ENCODE peak calls at places on chromosome 16, in seven cellular contexts. E, P, N, S, Q, R and F are unnamed samples.
A peak's percentile ranks its signal among the peaks of the same experiment; 100 is the strongest.

GRCh38 chr16:7086842-7087616 is 245.6 kb upstream of the RBFOX1 start:
- DNase-seq in P (no peak), E (no peak), Q (peak; percentile 79), S (peak; percentile 81), R (no peak), N (no peak), F (peak; percentile 28)

GRCh38 chr16:74774223-74775139 is at the start of gene FA2H:
- DNase-seq in R (no peak), E (peak; percentile 94), N (peak; percentile 59), Q (peak; percentile 95), P (no peak), S (peak; percentile 93), F (peak; percentile 88)

GRCh38 chr16:81876273-81876900 is 97.3 kb downstream of the PLCG2 start:
- DNase-seq in N (no peak), P (no peak), R (no peak), Q (no peak), E (no peak), S (no peak), F (no peak)

GRCh38 chr16:28261916-28262315 is 30.4 kb upstream of the SBK1 start:
- DNase-seq in N (no peak), Q (no peak), R (no peak), P (no peak), E (no peak), S (no peak), F (no peak)

GRCh38 chr16:22270525-22270924 is 26.7 kb upstream of the POLR3E start:
- DNase-seq in N (no peak), S (no peak), E (no peak), P (no peak), Q (no peak), R (no peak), F (no peak)

GRCh38 chr16:88351521-88352101 is 31.1 kb upstream of the ZNF469 start:
- DNase-seq in S (no peak), E (no peak), Q (no peak), R (no peak), P (no peak), N (no peak), F (no peak)

GRCh38 chr16:73232555-73233422 is 184.9 kb upstream of the ZFHX3 start:
- DNase-seq in Q (no peak), P (peak; percentile 97), S (no peak), N (no peak), R (no peak), E (peak; percentile 50), F (no peak)

GRCh38 chr16:68563631-68564366 is 24.7 kb downstream of the ZFP90 start:
- DNase-seq in R (no peak), S (no peak), E (no peak), N (no peak), Q (no peak), P (no peak), F (no peak)

GRCh38 chr16:49483251-49483650 is 109.6 kb downstream of the C16orf78 start:
- DNase-seq in R (no peak), P (no peak), N (peak; percentile 3), Q (no peak), E (no peak), S (no peak), F (no peak)

GRCh38 chr16:2752850-2753522 is 548 bp downstream of the SRRM2 start:
- DNase-seq in N (no peak), P (peak; percentile 41), R (peak; percentile 63), Q (peak; percentile 92), E (peak; percentile 90), S (peak; percentile 95), F (no peak)

GRCh38 chr16:51951668-51952298 is 595.2 kb downstream of the TOX3 start:
- DNase-seq in E (peak; percentile 20), N (no peak), Q (peak; percentile 34), R (no peak), P (no peak), S (peak; percentile 41), F (no peak)

GRCh38 chr16:71883193-71883848 is 661 bp downstream of the ZNF821 start:
- DNase-seq in E (peak; percentile 28), N (peak; percentile 58), R (no peak), Q (peak; percentile 69), S (no peak), P (no peak), F (peak; percentile 33)

DNA sequence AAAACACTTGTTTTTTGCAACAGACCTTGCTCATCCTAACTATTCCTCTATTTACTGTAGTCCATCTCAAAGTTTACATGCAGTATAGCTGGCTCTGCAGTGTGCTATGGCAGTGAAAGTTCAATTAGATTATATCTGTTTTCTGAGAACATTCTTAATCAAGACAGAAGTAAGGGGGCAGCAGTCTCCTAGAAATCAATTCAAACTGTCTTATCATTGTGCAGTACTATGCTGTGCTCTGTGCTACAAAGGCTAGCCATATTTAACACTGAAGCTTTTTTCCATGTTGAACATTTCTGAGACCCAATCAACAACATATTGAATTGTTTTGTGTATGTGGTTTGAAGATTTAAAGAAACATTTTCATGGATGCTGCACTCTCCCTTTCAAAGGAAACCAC is 11.4 kb downstream of the NETO2 start:
- DNase-seq in S (no peak), P (no peak), E (no peak), N (no peak), Q (peak; percentile 12), R (no peak), F (no peak)
- TF ChIP-seq CTCF in S (peak; percentile 14), P (peak; percentile 20), E (no peak), N (no peak), Q (no peak), R (no peak), F (no peak)

GRCh38 chr16:787261-787966 is 767 bp downstream of the RPUSD1 start:
- DNase-seq in R (no peak), P (no peak), Q (no peak), E (no peak), S (no peak), N (no peak), F (no peak)

GRCh38 chr16:789451-789850 is 1.0 kb downstream of the CHTF18 start:
- DNase-seq in P (no peak), Q (no peak), N (no peak), E (no peak), R (no peak), S (no peak), F (no peak)

GRCh38 chr16:787978-788398 is at the start of gene RPUSD1:
- DNase-seq in N (no peak), P (no peak), R (no peak), Q (no peak), E (no peak), S (no peak), F (no peak)

GRCh38 chr16:790086-790485 is 1.7 kb downstream of the CHTF18 start:
- DNase-seq in P (no peak), R (no peak), S (no peak), E (no peak), N (no peak), Q (no peak), F (no peak)

DNA sequence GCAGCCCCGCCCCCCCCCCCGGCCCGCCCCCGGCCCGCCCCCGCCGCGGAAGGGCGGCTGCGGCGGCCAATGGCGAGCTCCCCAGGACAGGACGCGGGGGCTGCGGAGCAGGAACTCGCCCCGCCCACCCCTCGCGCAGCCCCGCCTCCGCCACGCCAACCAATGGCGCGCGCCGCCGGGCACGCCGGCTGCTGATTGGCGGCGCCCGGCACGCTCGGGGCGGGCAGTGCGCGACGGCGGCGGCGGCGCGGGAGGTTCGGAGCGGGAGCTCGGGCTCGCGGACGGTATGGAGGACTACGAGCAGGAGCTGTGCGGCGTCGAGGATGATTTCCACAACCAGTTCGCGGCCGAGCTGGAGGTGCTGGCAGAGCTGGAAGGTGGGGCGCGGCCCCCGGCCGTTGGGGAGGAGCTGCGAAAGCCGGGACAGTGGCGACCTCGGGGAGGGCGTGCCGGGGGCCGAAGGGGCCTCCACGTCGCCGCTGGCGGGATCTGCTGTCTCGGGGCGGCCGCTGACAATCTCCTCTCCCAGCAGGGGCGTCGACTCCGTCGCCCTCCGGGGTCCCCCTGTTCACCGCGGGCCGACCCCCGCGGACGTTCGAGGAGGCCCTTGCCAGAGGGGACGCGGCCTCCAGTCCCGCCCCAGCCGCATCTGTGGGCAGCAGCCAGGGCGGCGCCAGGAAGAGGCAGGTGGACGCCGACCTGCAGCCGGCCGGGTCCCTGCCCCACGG is at the start of gene CHTF18:
- DNase-seq in S (peak; percentile 97), E (peak; percentile 94), N (peak; percentile 90), Q (peak; percentile 95), R (peak; percentile 90), P (peak; percentile 61), F (peak; percentile 91)
- H3K27ac ChIP-seq in S (no peak within 1 kb of the TSS), E (peak within 1 kb of the TSS; percentile 76), N (peak within 1 kb of the TSS; percentile 53), Q (peak within 1 kb of the TSS; percentile 57), R (peak within 1 kb of the TSS; percentile 33), P (no peak within 1 kb of the TSS), F (no peak within 1 kb of the TSS)

GRCh38 chr16:89357055-89357454 is 133.3 kb downstream of the ANKRD11 start:
- DNase-seq in R (no peak), Q (no peak), P (no peak), S (no peak), E (no peak), N (peak; percentile 54), F (no peak)
- TF ChIP-seq CTCF in R (no peak), Q (no peak), P (no peak), S (no peak), E (no peak), N (no peak), F (no peak)

GRCh38 chr16:85129846-85130706 is 17.8 kb upstream of the CIBAR2 start:
- DNase-seq in N (no peak), P (no peak), E (no peak), S (no peak), R (no peak), Q (no peak), F (no peak)

GRCh38 chr16:85128079-85128837 is 16.0 kb upstream of the CIBAR2 start:
- DNase-seq in E (no peak), P (no peak), Q (no peak), S (no peak), N (no peak), R (no peak), F (no peak)

GRCh38 chr16:85132456-85133289 is 20.4 kb upstream of the CIBAR2 start:
- DNase-seq in R (no peak), P (no peak), E (no peak), Q (no peak), S (no peak), N (no peak), F (no peak)

GRCh38 chr16:85133290-85133599 is 21.0 kb upstream of the CIBAR2 start:
- DNase-seq in P (no peak), S (no peak), Q (no peak), N (no peak), R (no peak), E (no peak), F (no peak)

GRCh38 chr16:85130707-85131028 is 18.4 kb upstream of the CIBAR2 start:
- DNase-seq in R (no peak), N (no peak), Q (no peak), E (no peak), P (no peak), S (no peak), F (no peak)
- H3K27ac ChIP-seq in R (peak overlapping the region; percentile 89), N (no peak overlapping the region), Q (peak overlapping the region; percentile 34), E (peak overlapping the region; percentile 50), P (peak overlapping the region; percentile 76), S (no peak overlapping the region), F (peak overlapping the region; percentile 74)